ENCODE peak calls at places on chromosome 22, in ten cellular contexts. One of them, this sample, is unnamed.

GRCh38 chr22:39656495-39657490 is 86.2 kb downstream of the CACNA1I start:
- DNase-seq in cardiac fibroblast: peak
- DNase-seq in HFFc6: no peak
- DNase-seq in GM12865: no peak
- DNase-seq in adrenal gland: no peak
- DNase-seq in sigmoid colon: no peak
- DNase-seq in brain microvascular endothelial cell: no peak
- DNase-seq in AG04450: no peak
- DNase-seq in GM06990: no peak
- DNase-seq in psoas muscle: no peak
- DNase-seq in this sample: no peak

GRCh38 chr22:42388130-42388797 is 43.9 kb downstream of the NFAM1 start:
- DNase-seq in GM06990: no peak
- DNase-seq in cardiac fibroblast: peak
- DNase-seq in adrenal gland: no peak
- DNase-seq in GM12865: peak
- DNase-seq in brain microvascular endothelial cell: no peak
- DNase-seq in sigmoid colon: no peak
- DNase-seq in AG04450: no peak
- DNase-seq in HFFc6: no peak
- DNase-seq in psoas muscle: no peak
- DNase-seq in this sample: no peak

GRCh38 chr22:50049299-50050195 is 8.6 kb downstream of the TTLL8 start:
- DNase-seq in adrenal gland: no peak
- DNase-seq in sigmoid colon: no peak
- DNase-seq in cardiac fibroblast: no peak
- DNase-seq in HFFc6: no peak
- DNase-seq in GM12865: no peak
- DNase-seq in psoas muscle: no peak
- DNase-seq in AG04450: no peak
- DNase-seq in brain microvascular endothelial cell: no peak
- DNase-seq in GM06990: no peak
- DNase-seq in this sample: no peak

GRCh38 chr22:26589367-26589844 is 526 bp downstream of the TPST2 start:
- DNase-seq in sigmoid colon: no peak
- DNase-seq in AG04450: no peak
- DNase-seq in adrenal gland: peak
- DNase-seq in brain microvascular endothelial cell: no peak
- DNase-seq in HFFc6: peak
- DNase-seq in GM12865: peak
- DNase-seq in psoas muscle: peak
- DNase-seq in GM06990: peak
- DNase-seq in cardiac fibroblast: peak
- DNase-seq in this sample: peak

GRCh38 chr22:16695261-16695660 is 102.7 kb upstream of the CCT8L2 start:
- DNase-seq in brain microvascular endothelial cell: no peak
- DNase-seq in HFFc6: no peak
- DNase-seq in adrenal gland: no peak
- DNase-seq in GM06990: no peak
- DNase-seq in GM12865: no peak
- DNase-seq in psoas muscle: no peak
- DNase-seq in cardiac fibroblast: no peak
- DNase-seq in sigmoid colon: no peak
- DNase-seq in AG04450: no peak
- DNase-seq in this sample: no peak

GRCh38 chr22:39215430-39216142 is 29.2 kb downstream of the PDGFB start:
- DNase-seq in HFFc6: no peak
- DNase-seq in AG04450: no peak
- DNase-seq in cardiac fibroblast: no peak
- DNase-seq in psoas muscle: no peak
- DNase-seq in brain microvascular endothelial cell: no peak
- DNase-seq in GM06990: no peak
- DNase-seq in adrenal gland: peak
- DNase-seq in GM12865: peak
- DNase-seq in sigmoid colon: peak
- DNase-seq in this sample: peak

GRCh38 chr22:46916886-46917625 is 154.6 kb downstream of the TBC1D22A start:
- DNase-seq in sigmoid colon: no peak
- DNase-seq in GM12865: no peak
- DNase-seq in HFFc6: no peak
- DNase-seq in adrenal gland: no peak
- DNase-seq in cardiac fibroblast: no peak
- DNase-seq in AG04450: no peak
- DNase-seq in GM06990: no peak
- DNase-seq in brain microvascular endothelial cell: no peak
- DNase-seq in psoas muscle: no peak
- DNase-seq in this sample: no peak

GRCh38 chr22:23242473-23243001 is 62.2 kb downstream of the BCR start:
- DNase-seq in brain microvascular endothelial cell: peak
- DNase-seq in GM06990: no peak
- DNase-seq in GM12865: no peak
- DNase-seq in psoas muscle: peak
- DNase-seq in AG04450: no peak
- DNase-seq in sigmoid colon: no peak
- DNase-seq in cardiac fibroblast: no peak
- DNase-seq in adrenal gland: peak
- DNase-seq in HFFc6: no peak
- DNase-seq in this sample: no peak

GRCh38 chr22:42343551-42344081 is 73.2 kb upstream of the TCF20 start:
- DNase-seq in GM12865: no peak
- DNase-seq in adrenal gland: no peak
- DNase-seq in GM06990: no peak
- DNase-seq in AG04450: no peak
- DNase-seq in brain microvascular endothelial cell: no peak
- DNase-seq in psoas muscle: no peak
- DNase-seq in HFFc6: no peak
- DNase-seq in cardiac fibroblast: no peak
- DNase-seq in sigmoid colon: no peak
- DNase-seq in this sample: peak

GRCh38 chr22:25057013-25057881 is 104.7 kb downstream of the KIAA1671 start:
- DNase-seq in AG04450: no peak
- DNase-seq in brain microvascular endothelial cell: peak
- DNase-seq in sigmoid colon: peak
- DNase-seq in GM12865: peak
- DNase-seq in psoas muscle: peak
- DNase-seq in cardiac fibroblast: peak
- DNase-seq in adrenal gland: peak
- DNase-seq in GM06990: peak
- DNase-seq in HFFc6: no peak
- DNase-seq in this sample: peak

GRCh38 chr22:50211147-50211546 is 10.3 kb downstream of the SELENOO start:
- DNase-seq in psoas muscle: no peak
- DNase-seq in sigmoid colon: no peak
- DNase-seq in HFFc6: no peak
- DNase-seq in cardiac fibroblast: no peak
- DNase-seq in brain microvascular endothelial cell: no peak
- DNase-seq in GM06990: no peak
- DNase-seq in AG04450: no peak
- DNase-seq in GM12865: no peak
- DNase-seq in adrenal gland: no peak
- DNase-seq in this sample: no peak

GRCh38 chr22:23036684-23037428 is 33.5 kb upstream of the GNAZ start:
- DNase-seq in sigmoid colon: no peak
- DNase-seq in GM12865: no peak
- DNase-seq in psoas muscle: no peak
- DNase-seq in HFFc6: peak
- DNase-seq in AG04450: no peak
- DNase-seq in cardiac fibroblast: peak
- DNase-seq in GM06990: no peak
- DNase-seq in adrenal gland: peak
- DNase-seq in brain microvascular endothelial cell: no peak
- DNase-seq in this sample: no peak

GRCh38 chr22:42621505-42622002 is 6.9 kb upstream of the POLDIP3 start:
- DNase-seq in HFFc6: peak
- DNase-seq in AG04450: no peak
- DNase-seq in sigmoid colon: no peak
- DNase-seq in GM06990: peak
- DNase-seq in cardiac fibroblast: peak
- DNase-seq in psoas muscle: peak
- DNase-seq in adrenal gland: peak
- DNase-seq in brain microvascular endothelial cell: peak
- DNase-seq in GM12865: peak
- DNase-seq in this sample: peak

GRCh38 chr22:32684822-32685187 is 116.7 kb upstream of the TIMP3 start:
- DNase-seq in GM06990: no peak
- DNase-seq in sigmoid colon: no peak
- DNase-seq in adrenal gland: no peak
- DNase-seq in HFFc6: peak
- DNase-seq in psoas muscle: no peak
- DNase-seq in GM12865: no peak
- DNase-seq in cardiac fibroblast: no peak
- DNase-seq in AG04450: no peak
- DNase-seq in brain microvascular endothelial cell: peak
- DNase-seq in this sample: no peak

GRCh38 chr22:27617214-27617881 is 184.2 kb downstream of the MN1 start:
- DNase-seq in AG04450: no peak
- DNase-seq in cardiac fibroblast: no peak
- DNase-seq in GM12865: no peak
- DNase-seq in psoas muscle: no peak
- DNase-seq in adrenal gland: no peak
- DNase-seq in HFFc6: no peak
- DNase-seq in brain microvascular endothelial cell: no peak
- DNase-seq in GM06990: no peak
- DNase-seq in sigmoid colon: no peak
- DNase-seq in this sample: no peak
- TF ChIP-seq CTCF in AG04450: no peak
- TF ChIP-seq CTCF in cardiac fibroblast: peak
- TF ChIP-seq CTCF in GM12865: no peak
- TF ChIP-seq CTCF in psoas muscle: no peak
- TF ChIP-seq CTCF in adrenal gland: no peak
- TF ChIP-seq CTCF in HFFc6: peak
- TF ChIP-seq CTCF in brain microvascular endothelial cell: peak
- TF ChIP-seq CTCF in GM06990: no peak
- TF ChIP-seq CTCF in sigmoid colon: no peak
- TF ChIP-seq CTCF in this sample: no peak

DNA sequence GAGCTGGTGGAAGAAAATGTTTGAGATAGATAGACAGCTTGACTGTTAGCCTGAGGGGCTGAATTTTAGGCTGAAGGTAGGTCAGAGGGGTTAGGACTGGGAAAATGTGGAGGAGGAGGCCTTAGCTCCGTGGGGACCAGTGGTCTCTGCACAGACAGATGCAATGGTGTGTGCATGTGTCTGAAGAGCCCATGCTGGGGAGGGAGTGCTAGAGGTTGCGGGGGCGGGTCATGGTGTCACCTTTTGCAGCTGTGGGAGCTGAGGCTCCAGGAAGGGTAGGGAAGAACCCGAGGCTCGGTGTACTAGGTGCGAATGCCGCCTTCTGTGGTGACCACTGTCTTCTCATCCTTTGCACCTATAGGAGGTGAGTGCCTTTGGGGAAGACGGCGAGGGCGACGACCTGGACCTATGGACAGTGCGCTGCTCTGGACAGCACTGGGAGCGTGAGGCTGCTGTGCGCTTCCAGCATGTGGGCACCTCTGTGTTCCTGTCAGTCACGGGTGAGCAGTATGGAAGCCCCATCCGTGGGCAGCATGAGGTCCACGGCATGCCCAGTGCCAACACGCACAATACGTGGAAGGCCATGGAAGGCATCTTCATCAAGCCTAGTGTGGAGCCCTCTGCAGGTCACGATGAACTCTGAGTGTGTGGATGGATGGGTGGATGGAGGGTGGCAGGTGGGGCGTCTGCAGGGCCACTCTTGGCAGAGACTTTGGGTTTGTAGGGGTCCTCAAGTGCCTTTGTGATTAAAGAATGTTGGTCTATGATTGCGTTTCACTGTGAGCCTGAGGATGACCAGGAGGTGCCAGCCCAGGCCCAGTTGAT is 1.6 kb downstream of the SDF2L1 start:
- DNase-seq in cardiac fibroblast: no peak
- DNase-seq in psoas muscle: no peak
- DNase-seq in sigmoid colon: no peak
- DNase-seq in brain microvascular endothelial cell: no peak
- DNase-seq in HFFc6: no peak
- DNase-seq in GM12865: no peak
- DNase-seq in adrenal gland: no peak
- DNase-seq in AG04450: no peak
- DNase-seq in GM06990: no peak
- DNase-seq in this sample: no peak
- TF ChIP-seq CTCF in cardiac fibroblast: no peak
- TF ChIP-seq CTCF in psoas muscle: no peak
- TF ChIP-seq CTCF in sigmoid colon: no peak
- TF ChIP-seq CTCF in brain microvascular endothelial cell: peak
- TF ChIP-seq CTCF in HFFc6: peak
- TF ChIP-seq CTCF in GM12865: peak
- TF ChIP-seq CTCF in adrenal gland: no peak
- TF ChIP-seq CTCF in AG04450: no peak
- TF ChIP-seq CTCF in GM06990: peak
- TF ChIP-seq CTCF in this sample: peak

DNA sequence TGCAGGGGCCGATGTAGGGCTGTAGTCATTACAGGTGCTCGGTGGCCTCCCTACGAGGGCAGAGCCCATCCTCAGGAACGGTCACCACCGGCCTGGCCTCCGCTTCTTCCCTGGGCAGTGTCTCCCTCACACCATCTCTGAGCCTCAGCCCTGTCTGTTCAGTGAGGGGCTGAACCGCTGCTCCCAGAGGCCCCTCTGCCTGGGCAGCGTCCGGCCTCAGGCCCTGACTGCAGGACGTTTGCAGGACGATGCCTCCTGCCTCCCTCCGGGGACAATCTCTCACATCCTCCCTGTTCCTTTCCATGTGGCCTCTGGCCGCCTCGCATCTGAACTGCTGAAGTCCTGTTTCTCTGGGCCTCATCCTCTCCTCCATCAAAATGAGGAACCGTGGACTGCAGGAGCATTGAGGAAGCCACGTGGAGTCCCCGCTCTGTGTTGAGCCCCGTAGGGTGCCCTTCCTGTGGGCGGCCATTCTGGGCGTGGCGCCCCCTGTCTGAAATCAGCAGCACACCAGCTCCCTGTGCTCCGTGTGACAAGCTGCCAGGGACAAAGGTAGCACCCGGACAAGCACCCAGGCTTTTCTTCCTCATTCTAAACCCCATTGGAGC is 933.5 kb downstream of the BRD1 start:
- DNase-seq in cardiac fibroblast: no peak
- DNase-seq in GM06990: no peak
- DNase-seq in HFFc6: no peak
- DNase-seq in AG04450: no peak
- DNase-seq in sigmoid colon: no peak
- DNase-seq in GM12865: no peak
- DNase-seq in psoas muscle: no peak
- DNase-seq in adrenal gland: no peak
- DNase-seq in brain microvascular endothelial cell: no peak
- DNase-seq in this sample: no peak
- TF ChIP-seq CTCF in cardiac fibroblast: no peak
- TF ChIP-seq CTCF in GM06990: no peak
- TF ChIP-seq CTCF in HFFc6: peak
- TF ChIP-seq CTCF in AG04450: no peak
- TF ChIP-seq CTCF in sigmoid colon: no peak
- TF ChIP-seq CTCF in GM12865: no peak
- TF ChIP-seq CTCF in psoas muscle: no peak
- TF ChIP-seq CTCF in adrenal gland: no peak
- TF ChIP-seq CTCF in brain microvascular endothelial cell: no peak
- TF ChIP-seq CTCF in this sample: no peak

DNA sequence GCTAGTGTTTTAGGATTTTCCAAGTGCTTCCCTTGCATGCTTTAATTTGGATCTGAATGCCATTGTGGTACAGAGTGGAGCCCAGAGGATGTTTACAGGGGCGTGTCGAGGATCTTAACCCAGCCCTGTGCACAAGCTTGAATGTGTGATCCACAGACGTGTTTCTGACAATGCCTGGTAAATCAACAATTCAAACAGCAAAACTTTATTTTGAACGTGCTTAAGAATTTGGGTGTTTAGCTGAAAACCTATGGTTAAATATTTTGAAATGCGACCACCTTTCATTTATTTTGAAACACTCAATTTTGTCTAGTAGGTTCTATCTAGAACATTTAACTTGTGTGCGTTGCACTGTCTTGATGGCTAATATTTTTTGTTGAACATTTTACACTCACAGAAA is 1.8 kb downstream of the TUBA8 start:
- DNase-seq in HFFc6: no peak
- DNase-seq in GM12865: no peak
- DNase-seq in psoas muscle: no peak
- DNase-seq in adrenal gland: no peak
- DNase-seq in sigmoid colon: no peak
- DNase-seq in AG04450: no peak
- DNase-seq in brain microvascular endothelial cell: no peak
- DNase-seq in GM06990: no peak
- DNase-seq in cardiac fibroblast: no peak
- DNase-seq in this sample: no peak
- TF ChIP-seq CTCF in HFFc6: no peak
- TF ChIP-seq CTCF in GM12865: no peak
- TF ChIP-seq CTCF in psoas muscle: no peak
- TF ChIP-seq CTCF in adrenal gland: no peak
- TF ChIP-seq CTCF in sigmoid colon: no peak
- TF ChIP-seq CTCF in AG04450: no peak
- TF ChIP-seq CTCF in brain microvascular endothelial cell: no peak
- TF ChIP-seq CTCF in GM06990: no peak
- TF ChIP-seq CTCF in cardiac fibroblast: no peak
- TF ChIP-seq CTCF in this sample: no peak